ENCODE peak calls at places on chromosomes 11 and 22, in six cellular contexts. G, P, E, M, R and V are unnamed samples.

GRCh38 chr11:30016588-30017363 is at the start of gene KCNA4:
- DNase-seq in R (peak), P (peak), M (no peak), E (no peak), G (no peak), V (no peak)

GRCh38 chr11:113447621-113448310 is 27.4 kb downstream of the DRD2 start:
- DNase-seq in P (no peak), M (no peak), R (no peak), G (no peak), E (peak), V (no peak)

GRCh38 chr11:115129771-115130306 is 374.4 kb downstream of the CADM1 start:
- DNase-seq in M (no peak), P (no peak), R (no peak), G (no peak), E (no peak), V (no peak)

GRCh38 chr11:64655901-64656601 is 65.0 kb downstream of the SLC22A12 start:
- DNase-seq in E (no peak), M (no peak), R (no peak), P (no peak), G (no peak), V (no peak)

GRCh38 chr22:39724390-39724789 is 153.8 kb downstream of the CACNA1I start:
- DNase-seq in R (no peak), G (no peak), E (no peak), P (no peak), M (no peak), V (no peak)

GRCh38 chr11:829116-829945 is 1.6 kb downstream of the CRACR2B start:
- DNase-seq in P (no peak), G (peak), R (no peak), E (no peak), M (no peak), V (no peak)

GRCh38 chr11:131932584-131933360 is 562.4 kb downstream of the NTM start:
- DNase-seq in G (no peak), P (no peak), R (peak), E (no peak), M (no peak), V (no peak)

GRCh38 chr22:48494968-48495750 is 1332.5 kb downstream of the BRD1 start:
- DNase-seq in P (no peak), M (no peak), R (no peak), E (no peak), G (no peak), V (no peak)

GRCh38 chr11:82978422-82979099 is 77.0 kb downstream of the DDIAS start:
- DNase-seq in E (no peak), G (no peak), P (no peak), R (no peak), M (no peak), V (no peak)

GRCh38 chr11:67301313-67301921 is 1.9 kb upstream of the SSH3 start:
- DNase-seq in E (no peak), M (no peak), P (no peak), G (peak), R (no peak), V (no peak)

GRCh38 chr22:50012201-50013181 is at the start of gene IL17REL:
- DNase-seq in E (no peak), M (no peak), R (no peak), P (no peak), G (no peak), V (no peak)

GRCh38 chr22:38419121-38419863 is 35.7 kb downstream of the KCNJ4 start:
- DNase-seq in M (no peak), E (no peak), R (no peak), P (no peak), G (no peak), V (no peak)

GRCh38 chr11:130510407-130511006 is 62.1 kb downstream of the ADAMTS15 start:
- DNase-seq in P (no peak), M (no peak), E (no peak), G (peak), R (no peak), V (no peak)

GRCh38 chr11:129989437-129989836 is 13.2 kb downstream of the PRDM10 start:
- DNase-seq in G (peak), P (no peak), R (no peak), M (no peak), E (no peak), V (no peak)

GRCh38 chr11:66337103-66337899 is 1.1 kb upstream of the RIN1 start:
- DNase-seq in E (no peak), R (no peak), G (no peak), M (no peak), P (no peak), V (no peak)

GRCh38 chr22:19717181-19717580 is 2.9 kb downstream of the SEPTIN5 start:
- DNase-seq in R (no peak), G (no peak), M (no peak), P (no peak), E (no peak), V (no peak)

GRCh38 chr11:124441081-124441480 is 4.4 kb downstream of the OR8B8 start:
- DNase-seq in M (no peak), P (no peak), G (no peak), E (no peak), R (no peak), V (no peak)

GRCh38 chr11:130213143-130213978 is 53.8 kb downstream of the ST14 start:
- DNase-seq in R (peak), P (peak), M (peak), E (no peak), G (peak), V (peak)

GRCh38 chr11:76604652-76605241 is 65.8 kb downstream of the LRRC32 start:
- DNase-seq in R (no peak), E (no peak), P (no peak), G (peak), M (no peak), V (no peak)

GRCh38 chr11:45178890-45179663 is 32.6 kb downstream of the PRDM11 start:
- DNase-seq in E (peak), G (no peak), R (no peak), M (no peak), P (no peak), V (no peak)